ENCODE peak calls at places on chromosomes 11 and 22, in six cellular contexts. One of them, this sample, is unnamed.
A peak's percentile ranks its signal among the peaks of the same experiment; 100 is the strongest.

GRCh38 chr11:10310301-10310841 is 5.5 kb downstream of the ADM start:
- DNase-seq in K562: no peak
- DNase-seq in GM12878: no peak
- DNase-seq in H1: no peak
- DNase-seq in HCT116: no peak
- DNase-seq in HepG2: no peak
- DNase-seq in this sample: no peak

GRCh38 chr22:25404556-25404922 is 159.9 kb upstream of the GRK3 start:
- DNase-seq in HepG2: peak; percentile 14
- DNase-seq in K562: peak; percentile 51
- DNase-seq in HCT116: no peak
- DNase-seq in H1: no peak
- DNase-seq in GM12878: no peak
- DNase-seq in this sample: no peak

GRCh38 chr11:110374921-110375320 is 54.8 kb upstream of the FDX1 start:
- DNase-seq in HCT116: no peak
- DNase-seq in H1: no peak
- DNase-seq in HepG2: no peak
- DNase-seq in GM12878: no peak
- DNase-seq in K562: no peak
- DNase-seq in this sample: no peak

GRCh38 chr11:121553806-121554205 is 101.0 kb upstream of the SORL1-AS1 start:
- DNase-seq in GM12878: no peak
- DNase-seq in HepG2: peak; percentile 91
- DNase-seq in K562: no peak
- DNase-seq in H1: no peak
- DNase-seq in HCT116: peak; percentile 36
- DNase-seq in this sample: no peak

GRCh38 chr22:17120281-17120680 is 879 bp downstream of the TMEM121B start:
- DNase-seq in GM12878: no peak
- DNase-seq in HCT116: no peak
- DNase-seq in K562: peak; percentile 85
- DNase-seq in HepG2: no peak
- DNase-seq in H1: peak; percentile 46
- DNase-seq in this sample: peak; percentile 93

GRCh38 chr11:64801591-64802369 is 1.2 kb downstream of the MAP4K2 start:
- DNase-seq in HCT116: no peak
- DNase-seq in GM12878: no peak
- DNase-seq in HepG2: no peak
- DNase-seq in H1: no peak
- DNase-seq in K562: no peak
- DNase-seq in this sample: no peak

GRCh38 chr11:70065318-70066135 is 12.6 kb upstream of the ANO1 start:
- DNase-seq in GM12878: no peak
- DNase-seq in K562: no peak
- DNase-seq in H1: no peak
- DNase-seq in HCT116: no peak
- DNase-seq in HepG2: no peak
- DNase-seq in this sample: no peak

GRCh38 chr22:45319319-45319675 is 9.6 kb downstream of the FAM118A start:
- DNase-seq in HepG2: no peak
- DNase-seq in GM12878: no peak
- DNase-seq in K562: no peak
- DNase-seq in H1: no peak
- DNase-seq in HCT116: no peak
- DNase-seq in this sample: no peak

GRCh38 chr11:30855383-30856006 is 269.3 kb upstream of the MPPED2 start:
- DNase-seq in GM12878: no peak
- DNase-seq in H1: no peak
- DNase-seq in HepG2: peak; percentile 2
- DNase-seq in K562: no peak
- DNase-seq in HCT116: no peak
- DNase-seq in this sample: no peak

GRCh38 chr22:37943471-37944198 is 9.8 kb downstream of the C22orf23 start:
- DNase-seq in H1: no peak
- DNase-seq in HCT116: no peak
- DNase-seq in K562: no peak
- DNase-seq in GM12878: no peak
- DNase-seq in HepG2: no peak
- DNase-seq in this sample: no peak

GRCh38 chr22:38352436-38352835 is 35.2 kb upstream of the CSNK1E start:
- DNase-seq in GM12878: no peak
- DNase-seq in H1: no peak
- DNase-seq in K562: no peak
- DNase-seq in HepG2: no peak
- DNase-seq in HCT116: no peak
- DNase-seq in this sample: no peak

GRCh38 chr11:72969894-72970335 is 155.7 kb downstream of the ATG16L2 start:
- DNase-seq in HepG2: no peak
- DNase-seq in H1: no peak
- DNase-seq in GM12878: peak; percentile 82
- DNase-seq in HCT116: no peak
- DNase-seq in K562: no peak
- DNase-seq in this sample: no peak

GRCh38 chr11:117445097-117445658 is 117.5 kb downstream of the CEP164 start:
- DNase-seq in H1: no peak
- DNase-seq in GM12878: no peak
- DNase-seq in HCT116: no peak
- DNase-seq in HepG2: no peak
- DNase-seq in K562: no peak
- DNase-seq in this sample: no peak

GRCh38 chr11:101915811-101916291 is 471 bp downstream of the ANGPTL5 start:
- DNase-seq in K562: no peak
- DNase-seq in HepG2: no peak
- DNase-seq in GM12878: no peak
- DNase-seq in H1: no peak
- DNase-seq in HCT116: no peak
- DNase-seq in this sample: no peak

GRCh38 chr11:45805305-45806071 is 539 bp downstream of the SLC35C1 start:
- DNase-seq in HCT116: no peak
- DNase-seq in H1: no peak
- DNase-seq in HepG2: peak; percentile 44
- DNase-seq in GM12878: no peak
- DNase-seq in K562: peak; percentile 41
- DNase-seq in this sample: peak; percentile 28

GRCh38 chr22:33051960-33052839 is 6.0 kb downstream of the SYN3 start:
- DNase-seq in GM12878: no peak
- DNase-seq in K562: no peak
- DNase-seq in HCT116: no peak
- DNase-seq in H1: no peak
- DNase-seq in HepG2: peak; percentile 85
- DNase-seq in this sample: no peak

GRCh38 chr11:87324817-87325489 is 287.2 kb downstream of the TMEM135 start:
- DNase-seq in H1: no peak
- DNase-seq in GM12878: no peak
- DNase-seq in HCT116: no peak
- DNase-seq in HepG2: no peak
- DNase-seq in K562: no peak
- DNase-seq in this sample: no peak

GRCh38 chr11:60345489-60345888 is 18.4 kb downstream of the MS4A6E start:
- DNase-seq in H1: peak; percentile 17
- DNase-seq in K562: no peak
- DNase-seq in HepG2: peak; percentile 8
- DNase-seq in HCT116: peak; percentile 21
- DNase-seq in GM12878: no peak
- DNase-seq in this sample: peak; percentile 58

GRCh38 chr11:47348859-47349258 is 3.6 kb downstream of the MYBPC3 start:
- DNase-seq in H1: no peak
- DNase-seq in HCT116: peak; percentile 32
- DNase-seq in K562: no peak
- DNase-seq in GM12878: no peak
- DNase-seq in HepG2: peak; percentile 53
- DNase-seq in this sample: peak; percentile 36

GRCh38 chr22:44090571-44090905 is 66.4 kb downstream of the PARVB start:
- DNase-seq in GM12878: no peak
- DNase-seq in H1: no peak
- DNase-seq in K562: no peak
- DNase-seq in HCT116: no peak
- DNase-seq in HepG2: no peak
- DNase-seq in this sample: no peak

GRCh38 chr11:116275634-116276033 is 497.2 kb downstream of the BUD13 start:
- DNase-seq in K562: no peak
- DNase-seq in HepG2: no peak
- DNase-seq in H1: no peak
- DNase-seq in HCT116: no peak
- DNase-seq in GM12878: no peak
- DNase-seq in this sample: no peak

GRCh38 chr11:104442320-104442719 is 278.4 kb upstream of the PDGFD start:
- DNase-seq in GM12878: no peak
- DNase-seq in HepG2: no peak
- DNase-seq in K562: no peak
- DNase-seq in H1: no peak
- DNase-seq in HCT116: no peak
- DNase-seq in this sample: no peak

GRCh38 chr11:120527111-120527748 is 15.7 kb downstream of the GRIK4 start:
- DNase-seq in HCT116: no peak
- DNase-seq in HepG2: no peak
- DNase-seq in K562: no peak
- DNase-seq in H1: peak; percentile 84
- DNase-seq in GM12878: no peak
- DNase-seq in this sample: peak; percentile 86

GRCh38 chr11:15038963-15039362 is 34.4 kb upstream of the CALCB start:
- DNase-seq in HCT116: peak; percentile 31
- DNase-seq in GM12878: no peak
- DNase-seq in K562: no peak
- DNase-seq in H1: no peak
- DNase-seq in HepG2: no peak
- DNase-seq in this sample: no peak

GRCh38 chr11:60251485-60252207 is 8.7 kb upstream of the MS4A4E start:
- DNase-seq in K562: peak; percentile 35
- DNase-seq in GM12878: peak; percentile 59
- DNase-seq in H1: no peak
- DNase-seq in HCT116: peak; percentile 24
- DNase-seq in HepG2: peak; percentile 23
- DNase-seq in this sample: no peak

GRCh38 chr11:34948721-34949120 is 32.3 kb downstream of the PDHX start:
- DNase-seq in HepG2: no peak
- DNase-seq in HCT116: no peak
- DNase-seq in H1: no peak
- DNase-seq in K562: no peak
- DNase-seq in GM12878: no peak
- DNase-seq in this sample: no peak

GRCh38 chr22:28021116-28021997 is 102.3 kb upstream of the PITPNB start:
- DNase-seq in H1: no peak
- DNase-seq in GM12878: no peak
- DNase-seq in HepG2: no peak
- DNase-seq in HCT116: no peak
- DNase-seq in K562: no peak
- DNase-seq in this sample: no peak

GRCh38 chr22:42072606-42073330 is 1.3 kb upstream of the PHETA2 start:
- DNase-seq in K562: no peak
- DNase-seq in HepG2: no peak
- DNase-seq in GM12878: no peak
- DNase-seq in HCT116: no peak
- DNase-seq in H1: no peak
- DNase-seq in this sample: no peak
- TF ChIP-seq ATF3 in K562: no peak
- TF ChIP-seq ATF3 in HepG2: no peak
- TF ChIP-seq ATF3 in GM12878: no peak
- TF ChIP-seq ATF3 in HCT116: no peak
- TF ChIP-seq ATF3 in H1: no peak
- TF ChIP-seq ATF3 in this sample: no peak

GRCh38 chr11:61486004-61486615 is 22.4 kb upstream of the LRRC10B start:
- DNase-seq in HepG2: no peak
- DNase-seq in GM12878: no peak
- DNase-seq in HCT116: no peak
- DNase-seq in H1: no peak
- DNase-seq in K562: no peak
- DNase-seq in this sample: no peak
- TF ChIP-seq ATF3 in HepG2: no peak
- TF ChIP-seq ATF3 in GM12878: no peak
- TF ChIP-seq ATF3 in HCT116: no peak
- TF ChIP-seq ATF3 in H1: no peak
- TF ChIP-seq ATF3 in K562: no peak
- TF ChIP-seq ATF3 in this sample: no peak

DNA sequence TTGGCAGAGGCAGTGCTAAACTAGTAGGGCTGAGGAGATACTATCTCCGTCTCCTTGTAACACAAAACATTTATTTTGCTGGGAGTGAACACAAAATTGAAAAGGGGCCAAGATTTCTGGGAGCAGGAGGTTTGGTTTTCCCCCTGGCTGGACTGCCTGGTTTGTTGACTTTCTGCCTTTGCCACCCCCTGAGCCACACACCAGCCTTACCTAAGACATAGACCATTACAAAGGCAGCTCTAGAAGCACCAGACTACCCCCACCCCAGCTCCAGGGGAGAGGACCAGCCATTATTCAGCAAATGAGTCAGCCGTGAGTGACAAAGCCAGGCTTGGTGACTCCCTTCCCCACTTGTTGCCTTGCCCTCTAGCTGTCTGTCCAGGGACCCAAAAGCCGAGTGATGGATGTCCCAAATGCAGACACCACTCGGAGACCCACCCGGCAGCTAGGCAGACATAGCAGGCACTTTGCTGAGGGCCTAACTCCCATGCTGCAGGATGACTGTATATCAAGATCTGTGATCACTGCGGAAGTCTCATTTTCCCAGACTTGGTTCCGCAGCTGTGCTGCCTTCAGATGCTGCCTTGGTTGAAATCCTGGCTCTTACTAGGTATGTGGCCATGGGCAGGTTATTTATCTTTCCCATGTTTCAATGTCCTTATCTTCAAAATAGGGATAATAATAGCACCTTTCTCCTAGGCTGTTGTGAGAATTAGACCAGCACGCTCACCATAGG is 17.7 kb upstream of the CDON start:
- DNase-seq in H1: no peak
- DNase-seq in GM12878: no peak
- DNase-seq in HepG2: no peak
- DNase-seq in K562: no peak
- DNase-seq in HCT116: no peak
- DNase-seq in this sample: no peak
- TF ChIP-seq ATF3 in H1: no peak
- TF ChIP-seq ATF3 in GM12878: no peak
- TF ChIP-seq ATF3 in HepG2: no peak
- TF ChIP-seq ATF3 in K562: no peak
- TF ChIP-seq ATF3 in HCT116: no peak
- TF ChIP-seq ATF3 in this sample: no peak

GRCh38 chr11:334264-335033 is 13.8 kb upstream of the IFITM3 start:
- DNase-seq in GM12878: no peak
- DNase-seq in HepG2: no peak
- DNase-seq in H1: no peak
- DNase-seq in HCT116: no peak
- DNase-seq in K562: peak; percentile 54
- DNase-seq in this sample: peak; percentile 74

GRCh38 chr11:337711-338110 is 17.1 kb upstream of the IFITM3 start:
- DNase-seq in H1: no peak
- DNase-seq in GM12878: no peak
- DNase-seq in HepG2: no peak
- DNase-seq in K562: no peak
- DNase-seq in HCT116: no peak
- DNase-seq in this sample: no peak

GRCh38 chr11:335779-336665 is 15.4 kb upstream of the IFITM3 start:
- DNase-seq in HCT116: no peak
- DNase-seq in HepG2: no peak
- DNase-seq in K562: peak; percentile 25
- DNase-seq in GM12878: no peak
- DNase-seq in H1: no peak
- DNase-seq in this sample: no peak

GRCh38 chr11:339963-340362 is 19.3 kb upstream of the IFITM3 start:
- DNase-seq in HepG2: no peak
- DNase-seq in HCT116: no peak
- DNase-seq in K562: no peak
- DNase-seq in H1: no peak
- DNase-seq in GM12878: no peak
- DNase-seq in this sample: no peak

GRCh38 chr11:336666-337002 is 16.0 kb upstream of the IFITM3 start:
- DNase-seq in H1: no peak
- DNase-seq in HepG2: no peak
- DNase-seq in HCT116: no peak
- DNase-seq in GM12878: no peak
- DNase-seq in K562: no peak
- DNase-seq in this sample: no peak
- TF ChIP-seq ATF3 in H1: no peak
- TF ChIP-seq ATF3 in HepG2: no peak
- TF ChIP-seq ATF3 in HCT116: no peak
- TF ChIP-seq ATF3 in GM12878: no peak
- TF ChIP-seq ATF3 in K562: no peak
- TF ChIP-seq ATF3 in this sample: no peak